ENCODE peak calls at places on chromosomes 11 and 22, in seven cellular contexts. S is endodermal cell, X is HFF-Myc, N is IMR-90, Z is astrocyte, W is cardiac fibroblast, B is AG09309. R is an unnamed sample.

GRCh38 chr11:76355172-76355571 is 25.8 kb downstream of the THAP12 start:
- DNase-seq in B (no peak), W (no peak), X (no peak), S (no peak), N (no peak), Z (no peak), R (no peak)

GRCh38 chr11:68632802-68633201 is 51.5 kb upstream of the GAL start:
- DNase-seq in B (peak; percentile 2), X (peak; percentile 50), W (peak; percentile 78), N (peak; percentile 70), Z (peak; percentile 43), S (peak; percentile 93), R (peak; percentile 28)

GRCh38 chr22:39932918-39933649 is 27.1 kb upstream of the TMA7B start:
- DNase-seq in B (no peak), Z (no peak), S (peak; percentile 91), W (peak; percentile 26), N (no peak), X (no peak), R (no peak)

GRCh38 chr11:105790841-105791240 is 181.0 kb downstream of the GRIA4 start:
- DNase-seq in S (peak; percentile 63), N (no peak), Z (no peak), X (no peak), B (no peak), W (no peak), R (no peak)

GRCh38 chr11:59755701-59756495 is 722 bp downstream of the STX3 start:
- DNase-seq in Z (peak; percentile 63), B (peak; percentile 11), S (peak; percentile 91), X (no peak), W (peak; percentile 81), N (peak; percentile 63), R (peak; percentile 61)

GRCh38 chr22:17368727-17369552 is at the start of gene CECR2:
- DNase-seq in Z (peak; percentile 0), W (peak; percentile 67), X (no peak), S (peak; percentile 93), N (no peak), B (no peak), R (no peak)

GRCh38 chr11:56916609-56917008 is 72.1 kb upstream of the OR5AK2 start:
- DNase-seq in B (no peak), X (no peak), N (no peak), W (no peak), Z (no peak), S (no peak), R (no peak)

GRCh38 chr11:2444301-2445106 is at the start of the genes KCNQ1 and TRPM5:
- DNase-seq in Z (no peak), X (no peak), B (no peak), S (peak; percentile 93), N (no peak), W (no peak), R (no peak)

GRCh38 chr11:10500757-10501684 is 40.0 kb downstream of the RNF141 start:
- DNase-seq in N (no peak), X (no peak), B (no peak), W (no peak), Z (no peak), S (no peak), R (no peak)

GRCh38 chr11:132125855-132126841 is 755.7 kb downstream of the NTM start:
- DNase-seq in X (no peak), W (peak; percentile 39), S (peak; percentile 75), B (no peak), N (peak; percentile 26), Z (no peak), R (no peak)

GRCh38 chr11:37946155-37946766 is 1348.2 kb upstream of the RAG2 start:
- DNase-seq in B (no peak), X (peak; percentile 7), N (peak; percentile 27), W (peak; percentile 70), S (peak; percentile 84), Z (peak; percentile 6), R (no peak)

GRCh38 chr22:37425800-37426531 is 1.3 kb downstream of the ELFN2 start:
- DNase-seq in X (no peak), B (peak; percentile 24), S (peak; percentile 76), N (peak; percentile 45), W (peak; percentile 30), Z (peak; percentile 73), R (no peak)

GRCh38 chr11:115901069-115901468 is 396.9 kb upstream of the CADM1 start:
- DNase-seq in W (no peak), B (no peak), S (no peak), N (no peak), X (no peak), Z (no peak), R (no peak)

GRCh38 chr11:22449441-22449840 is 111.3 kb downstream of the SLC17A6 start:
- DNase-seq in Z (peak; percentile 77), X (no peak), S (no peak), W (no peak), N (peak; percentile 51), B (no peak), R (no peak)

GRCh38 chr11:126528075-126528474 is 172.6 kb downstream of the ST3GAL4 start:
- DNase-seq in N (no peak), S (no peak), X (no peak), B (no peak), Z (no peak), W (no peak), R (no peak)

GRCh38 chr11:914747-915493 is 4.3 kb upstream of the CHID1 start:
- DNase-seq in X (no peak), W (no peak), Z (no peak), B (no peak), N (no peak), S (no peak), R (no peak)
- TF ChIP-seq CTCF in X (no peak), W (no peak), Z (no peak), B (no peak), N (no peak), S (no peak), R (no peak)

GRCh38 chr22:23759566-23759965 is 3.2 kb upstream of the C22orf15 start:
- DNase-seq in Z (no peak), S (no peak), X (no peak), B (no peak), W (no peak), N (no peak), R (no peak)

GRCh38 chr22:23754220-23754919 is at the start of gene VPREB3:
- DNase-seq in N (no peak), W (no peak), S (no peak), Z (no peak), X (no peak), B (no peak), R (no peak)

GRCh38 chr22:23754980-23755636 is 883 bp upstream of the VPREB3 start:
- DNase-seq in S (no peak), N (no peak), X (no peak), Z (no peak), W (peak; percentile 54), B (no peak), R (no peak)

GRCh38 chr22:23755711-23756110 is 1.5 kb upstream of the VPREB3 start:
- DNase-seq in W (no peak), B (no peak), X (no peak), S (no peak), Z (no peak), N (no peak), R (no peak)

GRCh38 chr22:23756891-23757290 is 2.7 kb upstream of the VPREB3 start:
- DNase-seq in X (no peak), B (no peak), S (no peak), W (no peak), N (no peak), Z (no peak), R (no peak)
- H3K4me3 ChIP-seq in X (no peak overlapping the region), B (no peak overlapping the region), S (no peak overlapping the region), W (no peak overlapping the region), N (no peak overlapping the region), Z (no peak overlapping the region), R (no peak overlapping the region)

GRCh38 chr11:33347490-33348125 is 90.4 kb downstream of the HIPK3 start:
- DNase-seq in N (no peak), X (no peak), Z (no peak), W (no peak), S (no peak), B (no peak), R (no peak)

GRCh38 chr11:33350287-33350686 is 93.1 kb downstream of the HIPK3 start:
- DNase-seq in B (no peak), Z (no peak), W (no peak), X (no peak), N (no peak), S (no peak), R (no peak)

GRCh38 chr11:33339247-33339646 is 82.1 kb downstream of the HIPK3 start:
- DNase-seq in Z (no peak), B (no peak), X (no peak), S (no peak), W (no peak), N (no peak), R (no peak)

DNA sequence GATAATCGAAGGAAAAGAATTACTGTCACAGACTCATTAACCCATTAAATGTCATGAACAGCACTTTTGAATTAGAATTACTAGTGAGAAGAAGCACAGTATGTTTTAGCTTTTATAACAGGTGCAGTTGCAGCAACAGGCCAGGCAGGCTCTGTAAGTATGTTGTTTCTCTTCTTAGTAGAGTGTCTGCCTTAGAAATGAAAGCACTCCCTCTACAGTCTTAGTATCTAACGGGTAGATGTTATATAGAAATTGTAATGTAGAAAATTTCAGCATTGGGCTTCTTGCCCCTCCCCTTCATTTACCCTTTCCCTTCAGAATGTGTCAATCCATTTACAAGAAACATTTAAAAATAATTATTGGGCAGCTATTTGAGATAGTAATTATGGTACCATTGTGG is 87.4 kb downstream of the HIPK3 start:
- DNase-seq in N (peak; percentile 18), X (no peak), S (no peak), B (no peak), W (peak; percentile 33), Z (no peak), R (peak; percentile 3)
- TF ChIP-seq CTCF in N (no peak), X (no peak), S (peak; percentile 35), B (no peak), W (no peak), Z (no peak), R (no peak)

GRCh38 chr11:64026575-64027213 is 9.0 kb upstream of the FLRT1 start:
- DNase-seq in S (no peak), W (no peak), X (no peak), N (no peak), B (no peak), Z (no peak), R (no peak)
- H3K4me3 ChIP-seq in S (no peak overlapping the region), W (no peak overlapping the region), X (no peak overlapping the region), N (no peak overlapping the region), B (no peak overlapping the region), Z (no peak overlapping the region), R (no peak overlapping the region)

GRCh38 chr11:118224512-118225180 is at the start of gene JAML:
- DNase-seq in Z (no peak), W (no peak), B (no peak), S (no peak), N (no peak), X (no peak), R (no peak)
- TF ChIP-seq CTCF in Z (no peak), W (no peak), B (no peak), S (no peak), N (no peak), X (no peak), R (no peak)